ENCODE peak calls at places on chromosomes 11 and 22, in four cellular contexts. X is heart right ventricle, B is A549, F is mesenchymal stem cell. L is an unnamed sample.
A peak's percentile ranks its signal among the peaks of the same experiment; 100 is the strongest.

GRCh38 chr11:113001709-113002108 is 40.5 kb downstream of the NCAM1 start:
- DNase-seq in F (no peak), B (no peak), X (no peak), L (no peak)

GRCh38 chr11:106012744-106013143 is 9.3 kb downstream of the MSANTD4 start:
- DNase-seq in B (no peak), F (peak; percentile 84), X (no peak), L (no peak)

GRCh38 chr11:121615506-121615905 is 162.7 kb upstream of the SORL1-AS1 start:
- DNase-seq in B (no peak), X (no peak), F (peak; percentile 17), L (no peak)

GRCh38 chr11:95556342-95557151 is 233.0 kb downstream of the FAM76B start:
- DNase-seq in X (no peak), F (peak; percentile 80), B (no peak), L (no peak)

GRCh38 chr22:46824348-46824909 is 62.0 kb downstream of the TBC1D22A start:
- DNase-seq in X (no peak), B (no peak), F (no peak), L (no peak)

GRCh38 chr11:78265326-78265725 is 76.6 kb downstream of the USP35 start:
- DNase-seq in F (no peak), B (no peak), X (no peak), L (no peak)

GRCh38 chr11:131889146-131889577 is 518.7 kb downstream of the NTM start:
- DNase-seq in B (no peak), X (no peak), F (peak; percentile 98), L (no peak)

GRCh38 chr11:70482529-70482917 is 84.2 kb downstream of the CTTN start:
- DNase-seq in B (no peak), X (peak; percentile 62), F (no peak), L (no peak)

GRCh38 chr11:33358150-33358831 is 101.1 kb downstream of the HIPK3 start:
- DNase-seq in F (no peak), B (no peak), X (no peak), L (no peak)

GRCh38 chr11:2703487-2704141 is 3.8 kb upstream of the KCNQ1OT1 start:
- DNase-seq in B (no peak), F (no peak), X (no peak), L (no peak)

GRCh38 chr11:121236115-121237001 is 56.2 kb upstream of the SC5D start:
- DNase-seq in F (peak; percentile 65), X (no peak), B (no peak), L (no peak)

GRCh38 chr11:40885257-40885947 is 574.0 kb downstream of the LRRC4C start:
- DNase-seq in F (no peak), X (no peak), B (no peak), L (no peak)

GRCh38 chr11:72081184-72081644 is 564 bp downstream of the LRRC51 start:
- DNase-seq in B (no peak), F (no peak), X (no peak), L (no peak)

GRCh38 chr11:72075756-72076155 is 4.6 kb downstream of the NUMA1 start:
- DNase-seq in X (no peak), F (peak; percentile 13), B (no peak), L (no peak)

GRCh38 chr11:72080326-72081183 is at the start of the genes LRRC51 and NUMA1:
- DNase-seq in X (peak; percentile 97), B (peak; percentile 100), F (peak; percentile 100), L (peak; percentile 100)

GRCh38 chr11:72079776-72080325 is 491 bp downstream of the NUMA1 start:
- DNase-seq in F (no peak), B (no peak), X (no peak), L (no peak)

DNA sequence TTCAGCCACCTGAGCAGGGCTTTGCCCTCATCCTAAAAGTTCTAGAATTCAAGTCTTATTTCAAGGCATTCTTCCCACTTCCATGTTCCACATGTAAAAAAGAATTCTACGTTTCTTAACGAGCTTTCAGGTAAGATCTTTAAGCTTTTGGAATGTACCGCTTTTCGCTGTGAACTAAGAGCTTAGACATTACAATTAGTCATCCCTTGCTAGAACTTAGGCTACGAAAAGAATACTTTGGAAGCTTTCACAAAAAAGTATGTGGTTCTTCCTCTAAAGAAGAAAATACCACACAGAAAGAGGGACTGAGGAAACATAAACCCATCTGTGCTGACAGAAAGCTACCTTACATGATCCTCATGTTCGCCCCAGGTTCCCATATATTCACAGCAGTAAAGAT is 1.9 kb downstream of the NUMA1 start:
- DNase-seq in X (no peak), B (no peak), F (no peak), L (no peak)
- H3K4me1 ChIP-seq in X (no peaks in the 10 kb centered on the region), B (peaks cover 19% of the 10 kb centered on the region), F (peaks cover 3% of the 10 kb centered on the region), L (peaks cover 5% of the 10 kb centered on the region)

GRCh38 chr22:40088818-40089217 is 88.9 kb upstream of the TNRC6B start:
- DNase-seq in F (no peak), X (no peak), B (no peak), L (no peak)

GRCh38 chr22:40094449-40094848 is 83.3 kb upstream of the TNRC6B start:
- DNase-seq in B (no peak), X (no peak), F (peak; percentile 4), L (no peak)
- H3K27ac ChIP-seq in B (no peak overlapping the region), X (no peak overlapping the region), F (no peak overlapping the region), L (no peak overlapping the region)

GRCh38 chr11:10072142-10072541 is 221.9 kb downstream of the SBF2 start:
- DNase-seq in X (no peak), B (no peak), F (peak; percentile 24), L (no peak)

GRCh38 chr11:10072841-10073240 is 221.2 kb downstream of the SBF2 start:
- DNase-seq in B (no peak), F (no peak), X (no peak), L (no peak)

GRCh38 chr11:10080134-10080533 is 213.9 kb downstream of the SBF2 start:
- DNase-seq in X (no peak), B (peak; percentile 30), F (no peak), L (no peak)

GRCh38 chr11:10075141-10075540 is 218.9 kb downstream of the SBF2 start:
- DNase-seq in F (no peak), X (no peak), B (no peak), L (no peak)

GRCh38 chr11:10076458-10077141 is 217.4 kb downstream of the SBF2 start:
- DNase-seq in B (peak; percentile 48), X (peak; percentile 58), F (no peak), L (no peak)
- H3K4me3 ChIP-seq in B (no peak overlapping the region), X (no peak overlapping the region), F (no peak overlapping the region), L (no peak overlapping the region)

GRCh38 chr11:114084414-114084813 is 24.9 kb downstream of the ZBTB16 start:
- DNase-seq in B (no peak), F (no peak), X (no peak), L (no peak)

GRCh38 chr11:114087028-114087427 is 27.5 kb downstream of the ZBTB16 start:
- DNase-seq in X (no peak), F (no peak), B (no peak), L (no peak)

GRCh38 chr11:114088216-114088615 is 28.7 kb downstream of the ZBTB16 start:
- DNase-seq in X (no peak), F (no peak), B (no peak), L (no peak)

GRCh38 chr11:114086394-114086793 is 26.9 kb downstream of the ZBTB16 start:
- DNase-seq in X (no peak), F (no peak), B (no peak), L (no peak)

GRCh38 chr11:114085965-114086364 is 26.5 kb downstream of the ZBTB16 start:
- DNase-seq in X (no peak), F (no peak), B (no peak), L (peak; percentile 63)
- H3K4me1 ChIP-seq in X (peaks cover 61% of the 10 kb centered on the region), F (no peaks in the 10 kb centered on the region), B (peaks cover 3% of the 10 kb centered on the region), L (peaks cover 77% of the 10 kb centered on the region)

DNA sequence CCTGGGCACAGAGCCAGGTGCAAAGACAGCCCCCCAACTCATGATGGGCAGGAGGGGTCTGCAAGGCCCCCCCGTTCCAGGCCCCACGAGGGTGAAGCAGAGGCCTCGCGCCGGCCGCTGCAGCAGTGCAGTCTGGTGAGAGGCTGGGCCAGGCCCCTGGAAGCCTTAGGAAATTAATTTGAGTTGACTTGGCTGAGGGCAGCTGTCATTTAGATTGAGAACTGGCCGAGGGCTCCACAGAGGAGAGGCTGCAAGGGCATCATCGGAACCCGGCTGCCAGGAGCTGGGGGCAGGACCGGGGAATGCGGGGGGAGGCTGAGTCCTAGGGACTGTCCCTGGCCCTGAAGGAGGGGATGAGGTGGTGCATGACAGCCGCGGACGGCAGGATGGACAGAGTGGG is 39.9 kb downstream of the MN1 start:
- DNase-seq in B (no peak), F (no peak), X (no peak), L (no peak)
- H3K27ac ChIP-seq in B (no peak overlapping the region), F (no peak overlapping the region), X (no peak overlapping the region), L (no peak overlapping the region)

DNA sequence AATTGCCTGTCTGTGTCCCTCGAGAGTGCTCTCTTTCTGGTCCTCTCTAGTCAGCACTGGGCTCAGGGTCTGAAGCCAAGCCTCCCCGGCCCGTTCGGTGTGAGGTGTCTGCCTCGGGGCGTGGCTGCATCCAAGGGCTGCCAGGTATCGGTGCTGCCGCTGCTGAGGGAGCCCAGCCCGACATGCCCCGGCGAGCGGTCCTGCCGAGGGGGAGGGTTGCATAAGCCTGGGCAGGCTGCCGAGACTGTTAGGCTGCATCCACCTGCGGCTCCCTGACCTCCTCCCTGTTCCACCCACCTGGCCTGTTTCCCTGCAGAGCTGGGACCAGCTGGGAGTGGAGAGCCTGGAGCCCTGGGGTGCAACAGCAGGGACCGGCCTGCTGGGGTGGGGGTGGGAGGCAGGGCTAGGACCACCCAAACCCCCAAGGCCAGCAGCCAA is 6.3 kb downstream of the OVOL1 start:
- DNase-seq in X (no peak), F (no peak), B (no peak), L (no peak)
- H3K4me3 ChIP-seq in X (no peak overlapping the region), F (no peak overlapping the region), B (no peak overlapping the region), L (no peak overlapping the region)

GRCh38 chr22:24482586-24482985 is 12.5 kb upstream of the UPB1 start:
- DNase-seq in X (no peak), B (no peak), F (peak; percentile 85), L (no peak)
- H3K4me1 ChIP-seq in X (no peaks in the 10 kb centered on the region), B (peaks cover 36% of the 10 kb centered on the region), F (peaks cover 11% of the 10 kb centered on the region), L (no peaks in the 10 kb centered on the region)

GRCh38 chr11:62599069-62599696 is 2.5 kb downstream of the MTA2 start:
- DNase-seq in X (peak; percentile 89), B (peak; percentile 99), F (peak; percentile 99), L (peak; percentile 98)
- H3K27ac ChIP-seq in X (peak overlapping the region; percentile 71), B (peak overlapping the region; percentile 98), F (peak overlapping the region; percentile 24), L (peak overlapping the region; percentile 96)

L was measured in ascending aorta.